ENCODE peak calls at places on chromosomes 13 and 19, in four cellular contexts. R is tibial nerve, W is WERI-Rb-1, A is H1. Q is an unnamed sample. For H3K9me3, the result is how much of the 10 kb centered on the place peaks cover.

GRCh38 chr19:2615782-2616181 is 86.7 kb downstream of the GNG7 start:
- DNase-seq in R (no peak), W (no peak), A (no peak), Q (no peak)

GRCh38 chr19:43984687-43985000 is 656 bp downstream of the ZNF155 start:
- DNase-seq in R (no peak), W (no peak), A (no peak), Q (no peak)

GRCh38 chr19:14774373-14774772 is 4.0 kb downstream of the ADGRE2 start:
- DNase-seq in W (no peak), A (no peak), R (no peak), Q (no peak)

GRCh38 chr19:16836115-16836905 is 7.1 kb downstream of the SIN3B start:
- DNase-seq in R (peak), A (no peak), W (peak), Q (no peak)

GRCh38 chr19:36850646-36851442 is at the start of gene ZNF345:
- DNase-seq in W (peak), A (no peak), R (peak), Q (peak)

GRCh38 chr13:28548872-28549271 is 53.9 kb upstream of the FLT1 start:
- DNase-seq in R (no peak), A (no peak), W (no peak), Q (no peak)

GRCh38 chr13:49225358-49226042 is 5.4 kb downstream of the MLNR start:
- DNase-seq in W (no peak), A (no peak), R (peak), Q (no peak)

GRCh38 chr13:109747524-109747923 is 38.9 kb downstream of the IRS2 start:
- DNase-seq in R (no peak), W (no peak), A (no peak), Q (no peak)

GRCh38 chr13:84339456-84339855 is 457.2 kb upstream of the SLITRK1 start:
- DNase-seq in R (no peak), A (no peak), W (no peak), Q (no peak)

GRCh38 chr13:101706651-101707050 is 254.2 kb downstream of the ITGBL1 start:
- DNase-seq in A (no peak), W (no peak), R (no peak), Q (peak)

GRCh38 chr13:88744289-88744688 is 1073.1 kb downstream of the SLITRK5 start:
- DNase-seq in A (no peak), W (no peak), R (no peak), Q (no peak)

GRCh38 chr13:33319859-33320258 is 34.3 kb upstream of the STARD13 start:
- DNase-seq in W (no peak), A (no peak), R (no peak), Q (no peak)

GRCh38 chr19:41555752-41556151 is 20.2 kb upstream of the CEACAM21 start:
- DNase-seq in W (no peak), A (no peak), R (no peak), Q (no peak)
- H3K4me3 ChIP-seq in W (no peak), A (no peak), R (no peak), Q (no peak)

DNA sequence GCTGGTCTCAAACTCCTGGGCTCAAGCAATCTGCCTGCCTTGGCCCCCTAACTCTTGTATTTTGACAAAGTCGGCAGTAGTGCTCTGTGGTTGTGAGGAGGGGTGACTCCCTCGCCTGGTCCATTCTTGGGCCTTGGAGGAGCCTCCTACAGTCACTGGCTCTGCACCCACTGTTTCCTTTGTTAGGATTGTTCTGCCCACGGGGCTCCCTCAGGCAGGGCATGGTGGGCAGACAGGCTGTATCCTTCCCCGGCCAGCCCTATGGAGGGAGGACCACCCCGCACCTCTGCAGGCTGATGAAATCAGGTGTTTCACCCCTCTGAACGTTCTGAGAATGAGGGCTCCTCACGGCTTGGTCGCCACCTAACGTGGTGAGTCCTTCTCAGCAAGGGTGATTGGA is 9.2 kb downstream of the FCAR start:
- DNase-seq in A (no peak), R (no peak), W (no peak), Q (no peak)
- H3K27ac ChIP-seq in A (no peak), R (no peak), W (no peak), Q (no peak)

DNA sequence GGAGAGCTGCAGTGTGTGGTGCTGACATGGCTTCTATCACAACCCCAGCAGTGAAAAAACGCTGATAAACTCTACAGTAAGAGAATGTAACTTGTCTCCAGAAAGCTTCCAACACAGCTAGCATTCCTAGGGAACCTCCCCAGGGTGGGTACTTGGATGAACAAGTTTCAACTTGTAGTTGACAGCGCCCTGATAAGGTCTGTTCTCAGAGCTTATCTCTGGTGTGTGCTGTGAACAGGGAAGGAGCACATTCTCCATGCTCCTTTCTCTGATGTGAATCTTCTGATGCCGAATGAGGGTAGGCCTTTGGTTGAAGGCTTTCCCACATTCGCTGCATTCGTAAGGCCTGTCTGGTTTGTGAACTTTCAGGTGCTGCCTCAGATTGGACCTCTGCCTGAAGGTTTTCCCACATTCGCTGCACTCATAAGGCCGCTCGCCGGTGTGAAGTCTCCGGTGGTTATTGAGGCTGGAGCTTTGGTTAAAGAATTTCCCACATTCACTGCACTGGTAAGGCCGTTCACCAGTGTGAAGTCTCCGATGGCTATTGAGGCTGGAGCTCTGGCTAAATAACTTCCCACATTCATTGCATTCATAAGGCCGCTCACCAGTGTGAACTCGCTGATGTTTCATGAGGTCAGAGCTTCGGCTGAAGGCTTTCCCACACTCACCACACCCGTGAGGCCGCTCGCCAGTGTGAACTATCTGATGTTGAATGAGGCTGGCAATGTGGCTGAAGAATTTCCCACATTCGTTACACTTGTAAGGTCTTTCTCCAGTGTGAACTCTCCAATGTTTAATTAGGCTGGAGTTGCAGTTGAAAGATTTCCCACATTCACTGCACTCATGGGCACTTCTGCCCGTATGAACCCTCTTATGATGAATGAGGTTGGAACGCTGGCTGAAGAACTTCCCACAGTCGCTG is 5.9 kb downstream of the ZNF792 start:
- DNase-seq in R (no peak), A (no peak), W (no peak), Q (no peak)
- H3K9me3 ChIP-seq in R (under half), A (under half), W (under half), Q (under half)

GRCh38 chr13:75761373-75761772 is 125.2 kb downstream of the LMO7 start:
- DNase-seq in A (no peak), W (no peak), R (no peak), Q (no peak)
- H3K4me3 ChIP-seq in A (no peak), W (no peak), R (peak), Q (no peak)